ENCODE peak calls at places on chromosome 7, in ten cellular contexts. One of them, this sample, is unnamed.

GRCh38 chr7:116395125-116395791 is 104.3 kb upstream of the CAV2 start:
- DNase-seq in MCF 10A: peak; percentile 89
- DNase-seq in ovary: peak; percentile 21
- DNase-seq in progenitor cell of endocrine pancreas: no peak
- DNase-seq in activated CD8-positive, alpha-beta T cell treated with anti-CD3 and anti-CD28 coated beads for 36 hours: no peak
- DNase-seq in lower lobe of right lung: no peak
- DNase-seq in psoas muscle: no peak
- DNase-seq in ascending aorta: no peak
- DNase-seq in tibial artery: no peak
- DNase-seq in left ventricle myocardium inferior: no peak
- DNase-seq in this sample: no peak

GRCh38 chr7:95047291-95047690 is 139.9 kb downstream of the PPP1R9A start:
- DNase-seq in left ventricle myocardium inferior: no peak
- DNase-seq in activated CD8-positive, alpha-beta T cell treated with anti-CD3 and anti-CD28 coated beads for 36 hours: no peak
- DNase-seq in psoas muscle: no peak
- DNase-seq in tibial artery: no peak
- DNase-seq in lower lobe of right lung: no peak
- DNase-seq in ovary: no peak
- DNase-seq in ascending aorta: no peak
- DNase-seq in progenitor cell of endocrine pancreas: no peak
- DNase-seq in MCF 10A: no peak
- DNase-seq in this sample: no peak

GRCh38 chr7:25929448-25929847 is 222.6 kb upstream of the NFE2L3 start:
- DNase-seq in progenitor cell of endocrine pancreas: no peak
- DNase-seq in ovary: no peak
- DNase-seq in psoas muscle: no peak
- DNase-seq in left ventricle myocardium inferior: no peak
- DNase-seq in activated CD8-positive, alpha-beta T cell treated with anti-CD3 and anti-CD28 coated beads for 36 hours: no peak
- DNase-seq in lower lobe of right lung: no peak
- DNase-seq in MCF 10A: no peak
- DNase-seq in tibial artery: no peak
- DNase-seq in ascending aorta: no peak
- DNase-seq in this sample: no peak

GRCh38 chr7:36967387-36967786 is 243.1 kb upstream of the AOAH start:
- DNase-seq in psoas muscle: peak; percentile 36
- DNase-seq in ovary: peak; percentile 74
- DNase-seq in ascending aorta: no peak
- DNase-seq in MCF 10A: peak; percentile 73
- DNase-seq in progenitor cell of endocrine pancreas: peak; percentile 30
- DNase-seq in activated CD8-positive, alpha-beta T cell treated with anti-CD3 and anti-CD28 coated beads for 36 hours: no peak
- DNase-seq in tibial artery: peak; percentile 71
- DNase-seq in left ventricle myocardium inferior: peak; percentile 35
- DNase-seq in lower lobe of right lung: no peak
- DNase-seq in this sample: no peak

GRCh38 chr7:141123522-141123921 is 49.7 kb downstream of the TMEM178B start:
- DNase-seq in MCF 10A: no peak
- DNase-seq in psoas muscle: no peak
- DNase-seq in ascending aorta: no peak
- DNase-seq in ovary: no peak
- DNase-seq in left ventricle myocardium inferior: no peak
- DNase-seq in tibial artery: no peak
- DNase-seq in activated CD8-positive, alpha-beta T cell treated with anti-CD3 and anti-CD28 coated beads for 36 hours: no peak
- DNase-seq in progenitor cell of endocrine pancreas: no peak
- DNase-seq in lower lobe of right lung: no peak
- DNase-seq in this sample: no peak

GRCh38 chr7:149196151-149196704 is 882 bp downstream of the ZNF282 start:
- DNase-seq in ascending aorta: no peak
- DNase-seq in tibial artery: no peak
- DNase-seq in progenitor cell of endocrine pancreas: no peak
- DNase-seq in psoas muscle: no peak
- DNase-seq in left ventricle myocardium inferior: no peak
- DNase-seq in MCF 10A: peak; percentile 33
- DNase-seq in activated CD8-positive, alpha-beta T cell treated with anti-CD3 and anti-CD28 coated beads for 36 hours: peak; percentile 37
- DNase-seq in lower lobe of right lung: no peak
- DNase-seq in ovary: no peak
- DNase-seq in this sample: no peak

GRCh38 chr7:17026269-17026668 is 144.5 kb upstream of the AGR3 start:
- DNase-seq in lower lobe of right lung: peak; percentile 55
- DNase-seq in ovary: no peak
- DNase-seq in left ventricle myocardium inferior: no peak
- DNase-seq in tibial artery: no peak
- DNase-seq in activated CD8-positive, alpha-beta T cell treated with anti-CD3 and anti-CD28 coated beads for 36 hours: no peak
- DNase-seq in MCF 10A: no peak
- DNase-seq in ascending aorta: no peak
- DNase-seq in progenitor cell of endocrine pancreas: no peak
- DNase-seq in psoas muscle: peak; percentile 5
- DNase-seq in this sample: no peak

GRCh38 chr7:126605056-126605455 is 647.7 kb downstream of the GRM8 start:
- DNase-seq in psoas muscle: no peak
- DNase-seq in MCF 10A: no peak
- DNase-seq in progenitor cell of endocrine pancreas: no peak
- DNase-seq in ovary: no peak
- DNase-seq in activated CD8-positive, alpha-beta T cell treated with anti-CD3 and anti-CD28 coated beads for 36 hours: no peak
- DNase-seq in left ventricle myocardium inferior: no peak
- DNase-seq in ascending aorta: no peak
- DNase-seq in lower lobe of right lung: no peak
- DNase-seq in tibial artery: no peak
- DNase-seq in this sample: no peak

GRCh38 chr7:76262683-76263402 is 39.6 kb upstream of the HSPB1 start:
- DNase-seq in tibial artery: no peak
- DNase-seq in MCF 10A: peak; percentile 73
- DNase-seq in ovary: peak; percentile 53
- DNase-seq in progenitor cell of endocrine pancreas: peak; percentile 44
- DNase-seq in ascending aorta: no peak
- DNase-seq in psoas muscle: no peak
- DNase-seq in activated CD8-positive, alpha-beta T cell treated with anti-CD3 and anti-CD28 coated beads for 36 hours: peak; percentile 64
- DNase-seq in lower lobe of right lung: no peak
- DNase-seq in left ventricle myocardium inferior: no peak
- DNase-seq in this sample: peak; percentile 31

GRCh38 chr7:146319625-146320024 is 203.0 kb downstream of the CNTNAP2 start:
- DNase-seq in lower lobe of right lung: no peak
- DNase-seq in progenitor cell of endocrine pancreas: no peak
- DNase-seq in ovary: no peak
- DNase-seq in psoas muscle: no peak
- DNase-seq in MCF 10A: no peak
- DNase-seq in ascending aorta: no peak
- DNase-seq in activated CD8-positive, alpha-beta T cell treated with anti-CD3 and anti-CD28 coated beads for 36 hours: no peak
- DNase-seq in tibial artery: no peak
- DNase-seq in left ventricle myocardium inferior: no peak
- DNase-seq in this sample: no peak

GRCh38 chr7:128699196-128699712 is 27.2 kb downstream of the GARIN1A start:
- DNase-seq in psoas muscle: no peak
- DNase-seq in MCF 10A: no peak
- DNase-seq in progenitor cell of endocrine pancreas: no peak
- DNase-seq in ovary: no peak
- DNase-seq in activated CD8-positive, alpha-beta T cell treated with anti-CD3 and anti-CD28 coated beads for 36 hours: no peak
- DNase-seq in ascending aorta: no peak
- DNase-seq in tibial artery: no peak
- DNase-seq in lower lobe of right lung: no peak
- DNase-seq in left ventricle myocardium inferior: no peak
- DNase-seq in this sample: no peak

GRCh38 chr7:117230276-117231046 is 92.4 kb downstream of the WNT2 start:
- DNase-seq in psoas muscle: no peak
- DNase-seq in ascending aorta: no peak
- DNase-seq in progenitor cell of endocrine pancreas: no peak
- DNase-seq in ovary: no peak
- DNase-seq in lower lobe of right lung: no peak
- DNase-seq in tibial artery: no peak
- DNase-seq in activated CD8-positive, alpha-beta T cell treated with anti-CD3 and anti-CD28 coated beads for 36 hours: no peak
- DNase-seq in left ventricle myocardium inferior: no peak
- DNase-seq in MCF 10A: no peak
- DNase-seq in this sample: no peak

GRCh38 chr7:113256883-113257531 is 138.7 kb upstream of the SMIM30 start:
- DNase-seq in left ventricle myocardium inferior: no peak
- DNase-seq in tibial artery: no peak
- DNase-seq in ascending aorta: no peak
- DNase-seq in progenitor cell of endocrine pancreas: no peak
- DNase-seq in MCF 10A: no peak
- DNase-seq in ovary: no peak
- DNase-seq in psoas muscle: no peak
- DNase-seq in activated CD8-positive, alpha-beta T cell treated with anti-CD3 and anti-CD28 coated beads for 36 hours: no peak
- DNase-seq in lower lobe of right lung: no peak
- DNase-seq in this sample: no peak

GRCh38 chr7:92763636-92764423 is 72.5 kb downstream of the CDK6 start:
- DNase-seq in progenitor cell of endocrine pancreas: no peak
- DNase-seq in tibial artery: no peak
- DNase-seq in ovary: no peak
- DNase-seq in activated CD8-positive, alpha-beta T cell treated with anti-CD3 and anti-CD28 coated beads for 36 hours: no peak
- DNase-seq in lower lobe of right lung: no peak
- DNase-seq in MCF 10A: peak; percentile 86
- DNase-seq in left ventricle myocardium inferior: no peak
- DNase-seq in ascending aorta: no peak
- DNase-seq in psoas muscle: no peak
- DNase-seq in this sample: no peak

DNA sequence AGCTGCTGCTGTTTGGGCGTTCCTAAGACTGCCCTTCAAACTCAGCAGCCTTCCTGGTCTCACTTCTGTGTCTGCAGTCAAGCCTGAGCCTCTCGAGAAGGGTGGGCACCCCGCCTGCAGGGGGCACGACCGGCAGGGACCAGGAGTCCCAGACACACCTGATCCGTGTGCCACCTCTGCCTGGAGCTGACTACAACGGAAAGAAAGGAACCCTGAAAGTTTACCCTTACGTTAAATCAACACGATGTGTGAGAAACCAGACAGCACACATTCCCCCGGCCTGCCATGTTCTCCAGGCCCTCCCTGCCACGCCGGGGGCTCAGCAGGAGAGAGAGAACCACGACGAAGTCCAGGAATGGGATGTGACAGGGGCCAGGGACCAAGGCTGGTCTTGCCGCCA is 5.0 kb downstream of the MAD1L1 start:
- DNase-seq in progenitor cell of endocrine pancreas: no peak
- DNase-seq in ovary: no peak
- DNase-seq in MCF 10A: no peak
- DNase-seq in tibial artery: no peak
- DNase-seq in psoas muscle: no peak
- DNase-seq in ascending aorta: no peak
- DNase-seq in lower lobe of right lung: no peak
- DNase-seq in left ventricle myocardium inferior: no peak
- DNase-seq in activated CD8-positive, alpha-beta T cell treated with anti-CD3 and anti-CD28 coated beads for 36 hours: no peak
- DNase-seq in this sample: no peak
- TF ChIP-seq CTCF in progenitor cell of endocrine pancreas: no peak
- TF ChIP-seq CTCF in ovary: no peak
- TF ChIP-seq CTCF in MCF 10A: no peak
- TF ChIP-seq CTCF in tibial artery: no peak
- TF ChIP-seq CTCF in psoas muscle: no peak
- TF ChIP-seq CTCF in ascending aorta: no peak
- TF ChIP-seq CTCF in lower lobe of right lung: no peak
- TF ChIP-seq CTCF in left ventricle myocardium inferior: no peak
- TF ChIP-seq CTCF in activated CD8-positive, alpha-beta T cell treated with anti-CD3 and anti-CD28 coated beads for 36 hours: no peak
- TF ChIP-seq CTCF in this sample: no peak

GRCh38 chr7:83077328-83077727 is 85.4 kb downstream of the PCLO start:
- DNase-seq in ascending aorta: no peak
- DNase-seq in lower lobe of right lung: no peak
- DNase-seq in MCF 10A: no peak
- DNase-seq in activated CD8-positive, alpha-beta T cell treated with anti-CD3 and anti-CD28 coated beads for 36 hours: no peak
- DNase-seq in ovary: no peak
- DNase-seq in tibial artery: no peak
- DNase-seq in left ventricle myocardium inferior: no peak
- DNase-seq in psoas muscle: no peak
- DNase-seq in progenitor cell of endocrine pancreas: no peak
- DNase-seq in this sample: no peak

GRCh38 chr7:83072576-83073517 is 89.8 kb downstream of the PCLO start:
- DNase-seq in left ventricle myocardium inferior: no peak
- DNase-seq in psoas muscle: no peak
- DNase-seq in tibial artery: no peak
- DNase-seq in lower lobe of right lung: no peak
- DNase-seq in progenitor cell of endocrine pancreas: no peak
- DNase-seq in ascending aorta: no peak
- DNase-seq in MCF 10A: peak; percentile 5
- DNase-seq in activated CD8-positive, alpha-beta T cell treated with anti-CD3 and anti-CD28 coated beads for 36 hours: no peak
- DNase-seq in ovary: no peak
- DNase-seq in this sample: no peak
- TF ChIP-seq CTCF in left ventricle myocardium inferior: peak; percentile 37
- TF ChIP-seq CTCF in psoas muscle: no peak
- TF ChIP-seq CTCF in tibial artery: no peak
- TF ChIP-seq CTCF in lower lobe of right lung: no peak
- TF ChIP-seq CTCF in progenitor cell of endocrine pancreas: peak; percentile 33
- TF ChIP-seq CTCF in ascending aorta: no peak
- TF ChIP-seq CTCF in MCF 10A: no peak
- TF ChIP-seq CTCF in activated CD8-positive, alpha-beta T cell treated with anti-CD3 and anti-CD28 coated beads for 36 hours: no peak
- TF ChIP-seq CTCF in ovary: no peak
- TF ChIP-seq CTCF in this sample: no peak

GRCh38 chr7:30171753-30172447 is 37.1 kb downstream of the MTURN start:
- DNase-seq in psoas muscle: no peak
- DNase-seq in ascending aorta: no peak
- DNase-seq in MCF 10A: peak; percentile 62
- DNase-seq in tibial artery: no peak
- DNase-seq in activated CD8-positive, alpha-beta T cell treated with anti-CD3 and anti-CD28 coated beads for 36 hours: no peak
- DNase-seq in lower lobe of right lung: no peak
- DNase-seq in progenitor cell of endocrine pancreas: no peak
- DNase-seq in ovary: no peak
- DNase-seq in left ventricle myocardium inferior: no peak
- DNase-seq in this sample: no peak

GRCh38 chr7:30170460-30171197 is 35.8 kb downstream of the MTURN start:
- DNase-seq in tibial artery: no peak
- DNase-seq in progenitor cell of endocrine pancreas: no peak
- DNase-seq in ovary: no peak
- DNase-seq in MCF 10A: no peak
- DNase-seq in ascending aorta: no peak
- DNase-seq in left ventricle myocardium inferior: no peak
- DNase-seq in lower lobe of right lung: no peak
- DNase-seq in activated CD8-positive, alpha-beta T cell treated with anti-CD3 and anti-CD28 coated beads for 36 hours: no peak
- DNase-seq in psoas muscle: no peak
- DNase-seq in this sample: no peak

GRCh38 chr7:30172451-30172850 is 37.7 kb downstream of the MTURN start:
- DNase-seq in lower lobe of right lung: no peak
- DNase-seq in tibial artery: no peak
- DNase-seq in progenitor cell of endocrine pancreas: no peak
- DNase-seq in psoas muscle: no peak
- DNase-seq in MCF 10A: peak; percentile 48
- DNase-seq in ascending aorta: no peak
- DNase-seq in ovary: no peak
- DNase-seq in left ventricle myocardium inferior: no peak
- DNase-seq in activated CD8-positive, alpha-beta T cell treated with anti-CD3 and anti-CD28 coated beads for 36 hours: no peak
- DNase-seq in this sample: no peak

GRCh38 chr7:30175171-30175570 is 40.4 kb downstream of the MTURN start:
- DNase-seq in lower lobe of right lung: no peak
- DNase-seq in progenitor cell of endocrine pancreas: no peak
- DNase-seq in ovary: no peak
- DNase-seq in activated CD8-positive, alpha-beta T cell treated with anti-CD3 and anti-CD28 coated beads for 36 hours: no peak
- DNase-seq in MCF 10A: no peak
- DNase-seq in ascending aorta: no peak
- DNase-seq in left ventricle myocardium inferior: no peak
- DNase-seq in tibial artery: no peak
- DNase-seq in psoas muscle: no peak
- DNase-seq in this sample: no peak

GRCh38 chr7:30173058-30173897 is 38.5 kb downstream of the MTURN start:
- DNase-seq in left ventricle myocardium inferior: peak; percentile 74
- DNase-seq in psoas muscle: peak; percentile 84
- DNase-seq in lower lobe of right lung: peak; percentile 67
- DNase-seq in MCF 10A: peak; percentile 98
- DNase-seq in ovary: peak; percentile 39
- DNase-seq in progenitor cell of endocrine pancreas: no peak
- DNase-seq in activated CD8-positive, alpha-beta T cell treated with anti-CD3 and anti-CD28 coated beads for 36 hours: no peak
- DNase-seq in ascending aorta: peak; percentile 40
- DNase-seq in tibial artery: peak; percentile 94
- DNase-seq in this sample: no peak
- TF ChIP-seq CTCF in left ventricle myocardium inferior: peak; percentile 33
- TF ChIP-seq CTCF in psoas muscle: no peak
- TF ChIP-seq CTCF in lower lobe of right lung: peak; percentile 19
- TF ChIP-seq CTCF in MCF 10A: peak; percentile 45
- TF ChIP-seq CTCF in ovary: no peak
- TF ChIP-seq CTCF in progenitor cell of endocrine pancreas: no peak
- TF ChIP-seq CTCF in activated CD8-positive, alpha-beta T cell treated with anti-CD3 and anti-CD28 coated beads for 36 hours: no peak
- TF ChIP-seq CTCF in ascending aorta: peak; percentile 35
- TF ChIP-seq CTCF in tibial artery: no peak
- TF ChIP-seq CTCF in this sample: no peak

GRCh38 chr7:22854158-22855048 is 31.8 kb upstream of the TOMM7 start:
- DNase-seq in ovary: peak; percentile 93
- DNase-seq in psoas muscle: peak; percentile 95
- DNase-seq in lower lobe of right lung: peak; percentile 94
- DNase-seq in progenitor cell of endocrine pancreas: peak; percentile 37
- DNase-seq in tibial artery: peak; percentile 96
- DNase-seq in activated CD8-positive, alpha-beta T cell treated with anti-CD3 and anti-CD28 coated beads for 36 hours: peak; percentile 87
- DNase-seq in ascending aorta: peak; percentile 80
- DNase-seq in left ventricle myocardium inferior: peak; percentile 92
- DNase-seq in MCF 10A: peak; percentile 91
- DNase-seq in this sample: peak; percentile 75
- TF ChIP-seq CTCF in ovary: no peak
- TF ChIP-seq CTCF in psoas muscle: peak; percentile 78
- TF ChIP-seq CTCF in lower lobe of right lung: peak; percentile 85
- TF ChIP-seq CTCF in progenitor cell of endocrine pancreas: peak; percentile 85
- TF ChIP-seq CTCF in tibial artery: peak; percentile 54
- TF ChIP-seq CTCF in activated CD8-positive, alpha-beta T cell treated with anti-CD3 and anti-CD28 coated beads for 36 hours: peak; percentile 87
- TF ChIP-seq CTCF in ascending aorta: no peak
- TF ChIP-seq CTCF in left ventricle myocardium inferior: peak; percentile 95
- TF ChIP-seq CTCF in MCF 10A: peak; percentile 86
- TF ChIP-seq CTCF in this sample: peak; percentile 91

This sample was measured in natural killer cell.